ENCODE peak calls at places on chromosomes 1 and 21, in six cellular contexts. One of them, this sample, is unnamed.

GRCh38 chr1:55560246-55560645 is 345.1 kb upstream of the USP24 start:
- DNase-seq in prostate gland: no peak
- DNase-seq in transverse colon: no peak
- DNase-seq in esophagus squamous epithelium: no peak
- DNase-seq in HCT116: no peak
- DNase-seq in body of pancreas: no peak
- DNase-seq in this sample: no peak

GRCh38 chr1:74197255-74197654 is 721 bp downstream of the LRRIQ3 start:
- DNase-seq in prostate gland: no peak
- DNase-seq in transverse colon: no peak
- DNase-seq in HCT116: no peak
- DNase-seq in body of pancreas: no peak
- DNase-seq in esophagus squamous epithelium: no peak
- DNase-seq in this sample: no peak

GRCh38 chr1:62401034-62401433 is 35.8 kb upstream of the USP1 start:
- DNase-seq in body of pancreas: no peak
- DNase-seq in esophagus squamous epithelium: no peak
- DNase-seq in transverse colon: no peak
- DNase-seq in HCT116: no peak
- DNase-seq in prostate gland: no peak
- DNase-seq in this sample: no peak

GRCh38 chr1:202106340-202107284 is 16.1 kb upstream of the GPR37L1 start:
- DNase-seq in HCT116: peak
- DNase-seq in prostate gland: no peak
- DNase-seq in body of pancreas: peak
- DNase-seq in esophagus squamous epithelium: no peak
- DNase-seq in transverse colon: peak
- DNase-seq in this sample: no peak

GRCh38 chr1:111309690-111310089 is 19.0 kb downstream of the CHIA start:
- DNase-seq in transverse colon: no peak
- DNase-seq in body of pancreas: no peak
- DNase-seq in esophagus squamous epithelium: no peak
- DNase-seq in prostate gland: no peak
- DNase-seq in HCT116: no peak
- DNase-seq in this sample: no peak

GRCh38 chr1:2863149-2863963 is 61.9 kb upstream of the TTC34 start:
- DNase-seq in body of pancreas: no peak
- DNase-seq in HCT116: no peak
- DNase-seq in prostate gland: no peak
- DNase-seq in transverse colon: no peak
- DNase-seq in esophagus squamous epithelium: no peak
- DNase-seq in this sample: no peak

GRCh38 chr1:227621211-227621610 is 57.9 kb downstream of the ZNF678 start:
- DNase-seq in transverse colon: no peak
- DNase-seq in body of pancreas: no peak
- DNase-seq in HCT116: no peak
- DNase-seq in prostate gland: no peak
- DNase-seq in esophagus squamous epithelium: no peak
- DNase-seq in this sample: no peak

GRCh38 chr1:74767490-74767889 is 34.5 kb downstream of the TYW3 start:
- DNase-seq in transverse colon: no peak
- DNase-seq in body of pancreas: peak
- DNase-seq in esophagus squamous epithelium: no peak
- DNase-seq in prostate gland: no peak
- DNase-seq in HCT116: peak
- DNase-seq in this sample: no peak

GRCh38 chr1:206873603-206874188 is 8.3 kb downstream of the IL20 start:
- DNase-seq in body of pancreas: no peak
- DNase-seq in HCT116: no peak
- DNase-seq in esophagus squamous epithelium: no peak
- DNase-seq in prostate gland: no peak
- DNase-seq in transverse colon: no peak
- DNase-seq in this sample: no peak

GRCh38 chr1:78553859-78554258 is 63.1 kb downstream of the PTGFR start:
- DNase-seq in esophagus squamous epithelium: no peak
- DNase-seq in body of pancreas: no peak
- DNase-seq in prostate gland: no peak
- DNase-seq in transverse colon: no peak
- DNase-seq in HCT116: peak
- DNase-seq in this sample: no peak

GRCh38 chr1:161031874-161032273 is 6.9 kb downstream of the TSTD1 start:
- DNase-seq in esophagus squamous epithelium: no peak
- DNase-seq in body of pancreas: no peak
- DNase-seq in transverse colon: no peak
- DNase-seq in prostate gland: no peak
- DNase-seq in HCT116: no peak
- DNase-seq in this sample: no peak

GRCh38 chr1:181104790-181105133 is 16.3 kb downstream of the IER5 start:
- DNase-seq in body of pancreas: no peak
- DNase-seq in HCT116: no peak
- DNase-seq in prostate gland: no peak
- DNase-seq in transverse colon: peak
- DNase-seq in esophagus squamous epithelium: no peak
- DNase-seq in this sample: peak

GRCh38 chr21:44300262-44300959 is 558 bp downstream of the PFKL start:
- DNase-seq in prostate gland: peak
- DNase-seq in HCT116: no peak
- DNase-seq in transverse colon: peak
- DNase-seq in body of pancreas: peak
- DNase-seq in esophagus squamous epithelium: no peak
- DNase-seq in this sample: peak

GRCh38 chr1:53733447-53733931 is 5.5 kb downstream of the GLIS1 start:
- DNase-seq in body of pancreas: no peak
- DNase-seq in prostate gland: no peak
- DNase-seq in esophagus squamous epithelium: no peak
- DNase-seq in HCT116: no peak
- DNase-seq in transverse colon: no peak
- DNase-seq in this sample: no peak

GRCh38 chr1:111878649-111879048 is 110.8 kb downstream of the KCND3 start:
- DNase-seq in body of pancreas: no peak
- DNase-seq in HCT116: no peak
- DNase-seq in transverse colon: no peak
- DNase-seq in esophagus squamous epithelium: no peak
- DNase-seq in prostate gland: no peak
- DNase-seq in this sample: no peak

GRCh38 chr1:233750139-233750538 is 136.2 kb downstream of the KCNK1 start:
- DNase-seq in HCT116: no peak
- DNase-seq in body of pancreas: no peak
- DNase-seq in transverse colon: no peak
- DNase-seq in prostate gland: no peak
- DNase-seq in esophagus squamous epithelium: no peak
- DNase-seq in this sample: no peak

GRCh38 chr1:16046865-16047264 is 3.3 kb downstream of the CLCNKB start:
- DNase-seq in body of pancreas: no peak
- DNase-seq in HCT116: no peak
- DNase-seq in esophagus squamous epithelium: no peak
- DNase-seq in prostate gland: no peak
- DNase-seq in transverse colon: no peak
- DNase-seq in this sample: no peak

GRCh38 chr1:220129479-220130210 is 35.7 kb downstream of the IARS2 start:
- DNase-seq in HCT116: no peak
- DNase-seq in esophagus squamous epithelium: no peak
- DNase-seq in body of pancreas: no peak
- DNase-seq in prostate gland: no peak
- DNase-seq in transverse colon: no peak
- DNase-seq in this sample: no peak

GRCh38 chr1:2024887-2025286 is 5.7 kb downstream of the GABRD start:
- DNase-seq in body of pancreas: no peak
- DNase-seq in prostate gland: no peak
- DNase-seq in esophagus squamous epithelium: no peak
- DNase-seq in transverse colon: no peak
- DNase-seq in HCT116: no peak
- DNase-seq in this sample: no peak

GRCh38 chr1:12565966-12566352 is 52.1 kb downstream of the DHRS3 start:
- DNase-seq in body of pancreas: no peak
- DNase-seq in HCT116: no peak
- DNase-seq in transverse colon: no peak
- DNase-seq in esophagus squamous epithelium: no peak
- DNase-seq in prostate gland: no peak
- DNase-seq in this sample: no peak

DNA sequence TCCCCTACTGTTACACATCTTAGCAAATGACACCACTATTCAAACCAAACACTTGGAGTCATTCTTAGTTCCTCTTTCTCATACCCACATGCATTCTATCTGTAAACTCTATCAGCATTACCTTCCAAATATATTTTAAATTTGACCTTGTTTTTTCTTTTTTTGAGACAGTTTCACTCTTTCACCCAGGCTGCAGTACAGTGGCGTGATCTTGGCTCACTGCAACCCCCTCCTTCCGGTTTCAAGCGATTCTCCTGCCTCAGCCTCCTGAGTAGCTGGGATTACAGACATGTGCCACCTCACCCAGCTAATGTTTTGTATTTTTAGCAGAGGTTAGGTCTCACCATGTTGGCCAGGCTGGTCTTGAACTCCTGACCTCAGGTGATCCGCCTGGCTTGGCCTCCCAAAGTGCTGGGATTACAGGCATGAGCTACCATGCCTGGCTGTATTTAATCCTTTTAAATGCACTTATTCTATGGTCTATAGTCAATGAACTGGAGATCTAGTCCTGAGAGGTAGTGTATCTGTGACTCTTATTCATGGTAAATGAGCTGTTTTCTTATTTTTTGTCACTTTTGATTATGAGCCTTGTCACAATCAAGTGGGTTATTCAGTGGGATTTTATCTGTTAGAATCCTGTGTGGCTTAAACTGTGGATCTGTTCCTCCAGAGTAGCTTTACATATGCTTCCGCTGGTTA is 73.1 kb downstream of the GATAD2B start:
- DNase-seq in esophagus squamous epithelium: no peak
- DNase-seq in transverse colon: no peak
- DNase-seq in prostate gland: no peak
- DNase-seq in HCT116: no peak
- DNase-seq in body of pancreas: no peak
- DNase-seq in this sample: peak
- TF ChIP-seq POLR2A in esophagus squamous epithelium: no peak
- TF ChIP-seq POLR2A in transverse colon: no peak
- TF ChIP-seq POLR2A in prostate gland: no peak
- TF ChIP-seq POLR2A in HCT116: no peak
- TF ChIP-seq POLR2A in body of pancreas: no peak
- TF ChIP-seq POLR2A in this sample: no peak

GRCh38 chr1:230878584-230878975 is 10.3 kb upstream of the C1orf198 start:
- DNase-seq in body of pancreas: peak
- DNase-seq in prostate gland: no peak
- DNase-seq in esophagus squamous epithelium: no peak
- DNase-seq in transverse colon: no peak
- DNase-seq in HCT116: no peak
- DNase-seq in this sample: peak
- TF ChIP-seq CTCF in body of pancreas: no peak
- TF ChIP-seq CTCF in prostate gland: no peak
- TF ChIP-seq CTCF in esophagus squamous epithelium: no peak
- TF ChIP-seq CTCF in transverse colon: no peak
- TF ChIP-seq CTCF in HCT116: no peak
- TF ChIP-seq CTCF in this sample: no peak

GRCh38 chr21:45427331-45428271 is 22.6 kb downstream of the COL18A1 start:
- DNase-seq in esophagus squamous epithelium: no peak
- DNase-seq in body of pancreas: peak
- DNase-seq in prostate gland: no peak
- DNase-seq in transverse colon: peak
- DNase-seq in HCT116: peak
- DNase-seq in this sample: peak
- H3K4me3 ChIP-seq in esophagus squamous epithelium: no peak
- H3K4me3 ChIP-seq in body of pancreas: no peak
- H3K4me3 ChIP-seq in prostate gland: no peak
- H3K4me3 ChIP-seq in transverse colon: no peak
- H3K4me3 ChIP-seq in HCT116: peak
- H3K4me3 ChIP-seq in this sample: no peak

DNA sequence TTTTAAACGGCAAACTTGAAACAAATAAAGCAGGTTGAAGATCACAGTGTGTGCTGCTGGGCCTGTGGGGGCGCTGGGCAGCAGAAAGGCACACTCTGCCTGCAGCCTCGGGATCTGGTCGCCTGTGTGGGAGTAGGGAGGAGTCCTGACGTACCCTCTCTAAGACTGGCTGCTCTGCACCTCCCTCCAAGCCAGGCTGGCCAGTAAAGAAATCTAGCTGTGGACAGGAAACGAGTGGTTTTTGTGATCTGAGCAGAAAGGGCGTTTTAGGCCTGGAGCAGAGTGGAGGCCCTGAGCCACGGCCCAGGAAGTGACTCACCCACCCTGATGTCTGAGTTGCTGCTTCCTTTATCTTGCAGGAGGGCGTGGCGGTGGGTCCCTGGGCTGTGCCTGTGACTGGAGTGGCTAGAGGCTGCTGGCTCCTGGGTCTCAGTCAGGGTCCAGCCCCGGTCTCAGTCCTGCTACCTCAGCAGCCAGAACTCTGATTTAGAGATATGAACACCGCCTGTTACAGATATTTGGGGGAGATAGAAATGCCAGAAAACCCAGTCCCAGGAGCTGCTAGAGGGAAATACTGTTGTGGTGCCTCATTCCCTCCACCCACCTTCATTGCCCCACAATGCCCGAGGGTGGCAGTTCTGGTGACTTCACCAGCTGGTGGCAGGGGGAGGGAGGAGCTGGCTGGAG is 11.3 kb upstream of the S100A11 start:
- DNase-seq in transverse colon: peak
- DNase-seq in body of pancreas: peak
- DNase-seq in HCT116: peak
- DNase-seq in esophagus squamous epithelium: peak
- DNase-seq in prostate gland: peak
- DNase-seq in this sample: peak
- TF ChIP-seq POLR2A in transverse colon: peak
- TF ChIP-seq POLR2A in body of pancreas: peak
- TF ChIP-seq POLR2A in HCT116: peak
- TF ChIP-seq POLR2A in esophagus squamous epithelium: peak
- TF ChIP-seq POLR2A in prostate gland: no peak
- TF ChIP-seq POLR2A in this sample: peak